ENCODE peak calls at places on chromosomes 1 and 21, in four cellular contexts. C is activated CD8-positive, alpha-beta memory T cell treated with anti-CD3 and anti-CD28 coated beads, Interleukin-2, amount 10 ng/mL, durations not matched to agents 7 days and 5 days; S is adrenal gland; D is cardiac fibroblast. L is an unnamed sample.

GRCh38 chr1:85998105-85998504 is 158.5 kb downstream of the COL24A1 start:
- DNase-seq in D (no peak), S (no peak), C (no peak), L (no peak)

GRCh38 chr1:86325264-86325663 is 70.9 kb downstream of the ODF2L start:
- DNase-seq in D (no peak), S (no peak), C (no peak), L (no peak)

GRCh38 chr1:163737261-163737660 is 415.5 kb downstream of the NUF2 start:
- DNase-seq in D (no peak), S (no peak), C (no peak), L (no peak)

GRCh38 chr1:78333426-78334012 is 157.3 kb upstream of the PTGFR start:
- DNase-seq in C (no peak), D (peak), S (peak), L (peak)

GRCh38 chr1:14969006-14969405 is 184.5 kb upstream of the TMEM51 start:
- DNase-seq in D (no peak), S (no peak), C (peak), L (no peak)

GRCh38 chr1:176517484-176517883 is 54.5 kb downstream of the PAPPA2 start:
- DNase-seq in D (no peak), C (peak), S (no peak), L (peak)

GRCh38 chr1:94022471-94023189 is 98.3 kb downstream of the ABCA4 start:
- DNase-seq in D (peak), C (no peak), S (no peak), L (peak)

GRCh38 chr1:22750671-22751016 is 40.0 kb downstream of the EPHB2 start:
- DNase-seq in C (no peak), S (no peak), D (no peak), L (no peak)

GRCh38 chr1:201648066-201648910 is 109.4 kb downstream of the NAV1 start:
- DNase-seq in C (no peak), D (peak), S (peak), L (peak)

GRCh38 chr21:33937931-33938339 is 22.3 kb upstream of the ATP5PO start:
- DNase-seq in C (peak), D (no peak), S (no peak), L (no peak)

GRCh38 chr1:226975259-226975908 is 35.3 kb downstream of the COQ8A start:
- DNase-seq in C (no peak), D (no peak), S (peak), L (no peak)

GRCh38 chr1:20867062-20867461 is 80.0 kb upstream of the HP1BP3 start:
- DNase-seq in S (no peak), C (no peak), D (no peak), L (peak)

GRCh38 chr1:228363686-228364067 is 43.0 kb downstream of the TRIM11 start:
- DNase-seq in D (no peak), S (peak), C (no peak), L (no peak)

GRCh38 chr1:184359909-184360308 is 26.9 kb upstream of the C1orf21 start:
- DNase-seq in S (no peak), D (no peak), C (no peak), L (no peak)

GRCh38 chr1:114258074-114258473 is 104.4 kb upstream of the SYT6 start:
- DNase-seq in D (no peak), S (no peak), C (no peak), L (no peak)

GRCh38 chr1:109790735-109791494 is 27.2 kb upstream of the EPS8L3 start:
- DNase-seq in C (peak), S (peak), D (peak), L (peak)

GRCh38 chr1:208185801-208186201 is 58.4 kb downstream of the PLXNA2 start:
- DNase-seq in S (no peak), D (no peak), C (no peak), L (no peak)

GRCh38 chr1:63967901-63968300 is 194.1 kb downstream of the ROR1 start:
- DNase-seq in S (no peak), C (no peak), D (no peak), L (no peak)

GRCh38 chr1:36151845-36152203 is 2.5 kb upstream of the TRAPPC3 start:
- DNase-seq in C (peak), S (no peak), D (peak), L (no peak)

GRCh38 chr1:15008783-15009709 is 144.5 kb upstream of the TMEM51 start:
- DNase-seq in D (no peak), S (no peak), C (no peak), L (no peak)

GRCh38 chr1:153750026-153750995 is 22.5 kb downstream of the INTS3 start:
- DNase-seq in C (no peak), D (no peak), S (no peak), L (no peak)

GRCh38 chr1:198199105-198199504 is 42.3 kb downstream of the NEK7 start:
- DNase-seq in D (no peak), S (no peak), C (no peak), L (no peak)

GRCh38 chr1:159939603-159940002 is 5.8 kb downstream of the IGSF9 start:
- DNase-seq in S (no peak), C (no peak), D (no peak), L (no peak)

GRCh38 chr1:179767996-179768395 is 24.9 kb downstream of the FAM163A start:
- DNase-seq in S (no peak), D (no peak), C (no peak), L (no peak)

GRCh38 chr1:212366901-212367300 is 47.8 kb downstream of the PACC1 start:
- DNase-seq in C (no peak), D (peak), S (no peak), L (no peak)

GRCh38 chr1:209257454-209257853 is 326.1 kb upstream of the CAMK1G start:
- DNase-seq in C (no peak), S (no peak), D (no peak), L (no peak)

L was measured in H4.